ENCODE peak calls at places on chromosome 20, in nine cellular contexts. Q is CD8-positive, alpha-beta memory T cell; B is GM23248; J is BJ; R is iPS DF 6.9; E is tibial nerve; O is small intestine; W is body of pancreas; Y is transverse colon. C is an unnamed sample.
A peak's percentile ranks its signal among the peaks of the same experiment; 100 is the strongest.

GRCh38 chr20:50625986-50626677 is 65.2 kb downstream of the RIPOR3 start:
- DNase-seq in E (peak; percentile 56), B (peak; percentile 56), Q (no peak), J (no peak), O (peak; percentile 18), W (peak; percentile 27), Y (peak; percentile 26), R (no peak), C (no peak)

GRCh38 chr20:4014031-4014474 is 1.3 kb downstream of the RNF24 start:
- DNase-seq in B (peak; percentile 90), Y (peak; percentile 68), O (peak; percentile 87), R (no peak), E (no peak), J (peak; percentile 25), W (peak; percentile 85), Q (peak; percentile 11), C (no peak)

GRCh38 chr20:61628901-61629300 is 376.8 kb downstream of the CDH4 start:
- DNase-seq in B (no peak), R (no peak), O (no peak), W (no peak), E (no peak), J (no peak), Y (no peak), Q (no peak), C (no peak)

GRCh38 chr20:15823718-15824117 is 749.5 kb downstream of the KIF16B start:
- DNase-seq in J (no peak), Y (no peak), W (no peak), R (no peak), O (no peak), E (no peak), Q (no peak), B (no peak), C (no peak)

GRCh38 chr20:33668087-33668790 is 1.5 kb downstream of the ACTL10 start:
- DNase-seq in Q (no peak), J (no peak), R (no peak), B (peak; percentile 85), W (peak; percentile 83), Y (no peak), E (peak; percentile 62), O (no peak), C (peak; percentile 84)

GRCh38 chr20:3990741-3991140 is 24.6 kb downstream of the RNF24 start:
- DNase-seq in W (no peak), R (no peak), E (no peak), J (no peak), B (no peak), Y (no peak), Q (peak; percentile 38), O (no peak), C (no peak)

GRCh38 chr20:47981242-47981641 is 196.0 kb upstream of the SULF2 start:
- DNase-seq in W (no peak), Y (no peak), J (no peak), O (no peak), E (no peak), B (no peak), Q (no peak), R (no peak), C (no peak)

GRCh38 chr20:22977047-22977785 is 57.9 kb upstream of the SSTR4 start:
- DNase-seq in B (no peak), E (no peak), Y (no peak), Q (no peak), J (no peak), W (peak; percentile 3), O (no peak), R (no peak), C (no peak)

GRCh38 chr20:4444404-4444803 is 277.3 kb upstream of the PRND start:
- DNase-seq in J (peak; percentile 35), Y (no peak), W (no peak), B (peak; percentile 88), O (no peak), R (no peak), Q (no peak), E (no peak), C (no peak)

GRCh38 chr20:58174708-58175287 is 53.7 kb downstream of the ANKRD60 start:
- DNase-seq in Y (peak; percentile 13), O (no peak), W (peak; percentile 10), Q (no peak), B (peak; percentile 55), E (peak; percentile 74), J (no peak), R (no peak), C (peak; percentile 49)

GRCh38 chr20:49698477-49698876 is 15.2 kb downstream of the B4GALT5 start:
- DNase-seq in W (no peak), Q (no peak), O (no peak), B (no peak), E (no peak), Y (no peak), J (no peak), R (no peak), C (no peak)

GRCh38 chr20:32436968-32437367 is 78.8 kb downstream of the ASXL1 start:
- DNase-seq in J (no peak), E (no peak), B (no peak), R (no peak), Y (no peak), O (no peak), Q (no peak), W (no peak), C (no peak)

DNA sequence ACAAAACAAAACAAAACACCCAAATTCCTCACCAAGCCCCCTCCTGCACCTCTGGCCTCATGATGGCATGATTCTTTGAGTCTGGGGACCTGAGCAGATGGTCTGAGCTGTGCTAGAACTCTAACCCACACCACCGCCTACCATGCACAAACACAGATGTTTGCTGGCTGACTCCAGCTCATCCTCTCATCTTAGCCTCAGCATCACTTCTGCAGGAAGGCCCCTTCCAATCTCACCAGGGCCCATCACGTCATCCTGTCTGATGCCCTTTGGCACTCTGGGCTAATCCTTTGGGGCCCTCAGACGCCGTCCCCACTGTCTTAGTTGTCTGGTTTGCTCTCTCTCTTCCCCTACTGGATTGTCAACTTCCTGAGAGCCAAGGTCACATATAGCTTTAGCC is 85.8 kb downstream of the PHACTR3 start:
- DNase-seq in R (no peak), Y (no peak), E (no peak), B (no peak), W (no peak), J (no peak), O (no peak), Q (no peak), C (no peak)
- H3K27me3 ChIP-seq in R (no peaks in the 10 kb centered on the region), Y (no peaks in the 10 kb centered on the region), E (no peaks in the 10 kb centered on the region), B (no peaks in the 10 kb centered on the region), W (no peaks in the 10 kb centered on the region), J (no peaks in the 10 kb centered on the region), O (peaks cover 2% of the 10 kb centered on the region), Q (no peaks in the 10 kb centered on the region), C (no peaks in the 10 kb centered on the region)

GRCh38 chr20:6311097-6311496 is 188.3 kb upstream of the FERMT1 start:
- DNase-seq in J (no peak), W (no peak), O (no peak), R (no peak), B (no peak), Q (no peak), Y (no peak), E (no peak), C (no peak)
- H3K27me3 ChIP-seq in J (no peaks in the 10 kb centered on the region), W (no peaks in the 10 kb centered on the region), O (no peaks in the 10 kb centered on the region), R (no peaks in the 10 kb centered on the region), B (no peaks in the 10 kb centered on the region), Q (no peaks in the 10 kb centered on the region), Y (no peaks in the 10 kb centered on the region), E (no peaks in the 10 kb centered on the region), C (no peaks in the 10 kb centered on the region)

GRCh38 chr20:46282669-46283068 is 25.6 kb downstream of the CDH22 start:
- DNase-seq in Q (no peak), R (no peak), E (no peak), Y (no peak), W (no peak), O (no peak), J (no peak), B (no peak), C (no peak)

GRCh38 chr20:46276531-46276930 is 31.8 kb downstream of the CDH22 start:
- DNase-seq in Y (no peak), O (no peak), J (no peak), Q (no peak), E (no peak), R (no peak), W (no peak), B (peak; percentile 33), C (no peak)

GRCh38 chr20:46275091-46275490 is 33.2 kb downstream of the CDH22 start:
- DNase-seq in R (no peak), Y (no peak), B (no peak), J (no peak), Q (no peak), O (no peak), E (no peak), W (no peak), C (no peak)

GRCh38 chr20:46277602-46278001 is 30.7 kb downstream of the CDH22 start:
- DNase-seq in Y (no peak), E (no peak), J (no peak), O (no peak), R (no peak), B (no peak), W (no peak), Q (no peak), C (no peak)

DNA sequence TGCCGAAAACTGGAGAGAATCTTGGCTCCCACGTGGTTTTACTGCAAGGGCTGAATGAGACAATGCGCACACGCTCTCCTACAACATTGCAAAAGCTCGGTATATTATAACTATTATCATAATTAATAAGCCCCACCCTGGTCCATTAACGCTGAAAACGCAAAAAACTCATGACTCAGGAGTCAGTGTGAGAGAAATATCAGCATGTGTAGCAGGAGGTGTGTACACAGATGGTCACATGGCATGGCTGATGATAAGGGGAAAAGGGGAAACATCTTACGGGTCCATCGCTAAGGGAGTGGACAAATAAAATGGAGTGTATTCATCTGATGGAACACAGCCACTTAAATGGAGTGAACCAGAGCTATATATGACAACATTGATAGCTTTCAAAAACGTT is 29.2 kb downstream of the CDH22 start:
- DNase-seq in B (no peak), O (no peak), R (no peak), W (no peak), J (no peak), Y (no peak), Q (no peak), E (no peak), C (no peak)
- H3K27me3 ChIP-seq in B (no peaks in the 10 kb centered on the region), O (peaks cover 7% of the 10 kb centered on the region), R (no peaks in the 10 kb centered on the region), W (no peaks in the 10 kb centered on the region), J (no peaks in the 10 kb centered on the region), Y (peaks cover 68% of the 10 kb centered on the region), Q (peaks cover 8% of the 10 kb centered on the region), E (no peaks in the 10 kb centered on the region), C (peaks cover 100% of the 10 kb centered on the region)

GRCh38 chr20:63687419-63688233 is 8.8 kb upstream of the TNFRSF6B start:
- DNase-seq in Q (no peak), W (no peak), B (no peak), J (no peak), Y (no peak), O (no peak), R (no peak), E (no peak), C (peak; percentile 78)

GRCh38 chr20:63689046-63690000 is 7.1 kb upstream of the TNFRSF6B start:
- DNase-seq in Y (no peak), B (no peak), E (no peak), R (no peak), J (no peak), Q (no peak), W (no peak), O (no peak), C (no peak)

GRCh38 chr20:63690001-63690897 is 6.2 kb upstream of the TNFRSF6B start:
- DNase-seq in J (no peak), O (no peak), Q (no peak), E (no peak), R (no peak), W (no peak), B (no peak), Y (no peak), C (no peak)

GRCh38 chr20:63686492-63687321 is 9.7 kb upstream of the TNFRSF6B start:
- DNase-seq in W (peak; percentile 75), E (peak; percentile 59), R (no peak), Y (peak; percentile 78), B (peak; percentile 94), O (peak; percentile 87), Q (no peak), J (no peak), C (peak; percentile 90)

GRCh38 chr20:63688234-63689045 is 8.0 kb upstream of the TNFRSF6B start:
- DNase-seq in Y (no peak), W (no peak), Q (no peak), E (no peak), B (no peak), J (no peak), R (no peak), O (no peak), C (no peak)
- H3K27me3 ChIP-seq in Y (no peaks in the 10 kb centered on the region), W (no peaks in the 10 kb centered on the region), Q (no peaks in the 10 kb centered on the region), E (no peaks in the 10 kb centered on the region), B (no peaks in the 10 kb centered on the region), J (no peaks in the 10 kb centered on the region), R (no peaks in the 10 kb centered on the region), O (no peaks in the 10 kb centered on the region), C (no peaks in the 10 kb centered on the region)

C was measured in left lung.